ENCODE peak calls at places on chromosomes 6 and 20, in nine cellular contexts. K is heart right ventricle, J is esophagus squamous epithelium, H is transverse colon, R is stomach, P is IMR-90, A is ovary, T is mucosa of descending colon, Z is RWPE2. B is an unnamed sample. For H3K36me3, the result is how much of the 10 kb centered on the place peaks cover.

GRCh38 chr6:24524801-24525200 is 30.0 kb downstream of the ALDH5A1 start:
- DNase-seq in K (no peak), J (no peak), H (no peak), R (no peak), P (peak), A (no peak), T (no peak), Z (no peak), B (peak)

GRCh38 chr6:4957521-4958231 is 46.2 kb downstream of the RPP40 start:
- DNase-seq in K (no peak), J (no peak), H (no peak), R (no peak), P (no peak), A (no peak), T (no peak), Z (no peak), B (no peak)

GRCh38 chr20:33531047-33531877 is 41.4 kb downstream of the CBFA2T2 start:
- DNase-seq in K (no peak), J (no peak), H (no peak), R (no peak), P (peak), A (no peak), T (no peak), Z (no peak), B (no peak)

GRCh38 chr6:20403766-20404640 is 2.3 kb downstream of the E2F3 start:
- DNase-seq in K (peak), J (no peak), H (peak), R (peak), P (peak), A (peak), T (peak), Z (no peak), B (peak)

GRCh38 chr6:19035454-19035853 is 648.3 kb downstream of the RNF144B start:
- DNase-seq in K (no peak), J (no peak), H (no peak), R (no peak), P (no peak), A (no peak), T (no peak), Z (no peak), B (peak)

GRCh38 chr6:50539441-50539840 is 173.9 kb upstream of the TFAP2D start:
- DNase-seq in K (no peak), J (no peak), H (no peak), R (no peak), P (no peak), A (no peak), T (no peak), Z (no peak), B (no peak)

GRCh38 chr6:87909849-87910248 is 137.8 kb upstream of the SPACA1 start:
- DNase-seq in K (no peak), J (no peak), H (no peak), R (no peak), P (peak), A (no peak), T (no peak), Z (no peak), B (no peak)

GRCh38 chr6:148407372-148407771 is 64.7 kb downstream of the SASH1 start:
- DNase-seq in K (no peak), J (no peak), H (no peak), R (no peak), P (peak), A (no peak), T (no peak), Z (no peak), B (no peak)

GRCh38 chr20:63735859-63736718 is at the start of gene LIME1:
- DNase-seq in K (no peak), J (no peak), H (peak), R (peak), P (no peak), A (peak), T (peak), Z (peak), B (no peak)

GRCh38 chr6:145745861-145746260 is 10.5 kb upstream of the EPM2A start:
- DNase-seq in K (no peak), J (no peak), H (no peak), R (no peak), P (no peak), A (no peak), T (no peak), Z (no peak), B (no peak)

GRCh38 chr6:165183496-165184140 is 125.8 kb downstream of the C6orf118 start:
- DNase-seq in K (no peak), J (no peak), H (no peak), R (no peak), P (no peak), A (no peak), T (no peak), Z (no peak), B (no peak)

GRCh38 chr6:55980627-55981211 is 105.3 kb upstream of the BMP5 start:
- DNase-seq in K (peak), J (no peak), H (no peak), R (no peak), P (peak), A (no peak), T (no peak), Z (no peak), B (peak)

GRCh38 chr6:51559059-51559458 is 528.4 kb downstream of the PKHD1 start:
- DNase-seq in K (no peak), J (no peak), H (no peak), R (peak), P (no peak), A (no peak), T (no peak), Z (no peak), B (no peak)

GRCh38 chr6:37049990-37050853 is 44.8 kb downstream of the FGD2 start:
- DNase-seq in K (peak), J (peak), H (peak), R (peak), P (no peak), A (no peak), T (peak), Z (no peak), B (peak)

GRCh38 chr6:10552237-10552810 is 31.2 kb downstream of the GCNT2 start:
- DNase-seq in K (no peak), J (no peak), H (peak), R (no peak), P (no peak), A (no peak), T (no peak), Z (no peak), B (no peak)
- H3K36me3 ChIP-seq in K (under half), J (under half), H (under half), R (under half), P (under half), A (under half), T (under half), Z (under half), B (under half)

GRCh38 chr20:38166707-38167233 is 1.7 kb upstream of the TGM2 start:
- DNase-seq in K (no peak), J (no peak), H (no peak), R (no peak), P (no peak), A (no peak), T (no peak), Z (no peak), B (no peak)
- TF ChIP-seq CTCF in K (no peak), J (no peak), H (no peak), R (no peak), P (no peak), A (no peak), T (no peak), Z (no peak), B (no peak)

GRCh38 chr20:2993250-2993649 is 50.2 kb upstream of the GNRH2 start:
- DNase-seq in K (no peak), J (no peak), H (no peak), R (no peak), P (no peak), A (no peak), T (no peak), Z (no peak), B (no peak)
- H3K36me3 ChIP-seq in K (half or more), J (under half), H (under half), R (half or more), P (under half), A (under half), T (under half), Z (under half), B (under half)

GRCh38 chr6:166942393-166943168 is 13.8 kb downstream of the RNASET2 start:
- DNase-seq in K (no peak), J (no peak), H (no peak), R (no peak), P (peak), A (no peak), T (no peak), Z (no peak), B (no peak)

GRCh38 chr6:166938704-166939103 is 17.6 kb downstream of the RNASET2 start:
- DNase-seq in K (no peak), J (no peak), H (no peak), R (no peak), P (no peak), A (no peak), T (no peak), Z (no peak), B (no peak)

GRCh38 chr6:166939894-166940293 is 16.5 kb downstream of the RNASET2 start:
- DNase-seq in K (no peak), J (no peak), H (no peak), R (no peak), P (no peak), A (no peak), T (no peak), Z (no peak), B (no peak)

GRCh38 chr6:166939276-166939816 is 17.0 kb downstream of the RNASET2 start:
- DNase-seq in K (no peak), J (no peak), H (no peak), R (no peak), P (no peak), A (no peak), T (no peak), Z (no peak), B (no peak)

DNA sequence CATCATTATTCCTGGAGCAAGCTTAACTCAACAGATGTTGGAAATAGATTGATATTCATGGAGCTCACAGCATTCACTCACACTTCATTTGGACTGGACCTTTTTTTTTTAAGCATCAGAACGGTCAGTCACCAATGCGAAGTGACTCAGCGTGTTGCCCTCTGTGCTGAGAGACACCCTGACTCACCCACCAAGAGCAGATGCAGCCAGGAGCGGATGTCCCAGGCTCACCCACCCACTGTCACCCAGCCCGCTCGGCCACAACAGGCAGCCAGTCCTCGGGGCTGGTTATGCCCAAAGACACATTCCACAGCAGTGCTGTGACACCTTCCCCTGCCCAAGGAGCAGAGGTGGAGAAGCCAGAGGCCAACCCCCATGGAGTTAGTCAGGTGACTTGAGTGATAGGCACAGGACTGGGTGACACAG is 15.7 kb downstream of the RNASET2 start:
- DNase-seq in K (no peak), J (no peak), H (no peak), R (no peak), P (peak), A (no peak), T (no peak), Z (no peak), B (no peak)
- TF ChIP-seq CTCF in K (no peak), J (no peak), H (no peak), R (no peak), P (no peak), A (no peak), T (no peak), Z (no peak), B (no peak)

GRCh38 chr6:86459978-86460377 is 477.4 kb upstream of the HTR1E start:
- DNase-seq in K (no peak), J (no peak), H (no peak), R (no peak), P (no peak), A (no peak), T (no peak), Z (no peak), B (no peak)
- H3K36me3 ChIP-seq in K (under half), J (under half), H (under half), R (under half), P (under half), A (under half), T (under half), Z (under half), B (under half)

DNA sequence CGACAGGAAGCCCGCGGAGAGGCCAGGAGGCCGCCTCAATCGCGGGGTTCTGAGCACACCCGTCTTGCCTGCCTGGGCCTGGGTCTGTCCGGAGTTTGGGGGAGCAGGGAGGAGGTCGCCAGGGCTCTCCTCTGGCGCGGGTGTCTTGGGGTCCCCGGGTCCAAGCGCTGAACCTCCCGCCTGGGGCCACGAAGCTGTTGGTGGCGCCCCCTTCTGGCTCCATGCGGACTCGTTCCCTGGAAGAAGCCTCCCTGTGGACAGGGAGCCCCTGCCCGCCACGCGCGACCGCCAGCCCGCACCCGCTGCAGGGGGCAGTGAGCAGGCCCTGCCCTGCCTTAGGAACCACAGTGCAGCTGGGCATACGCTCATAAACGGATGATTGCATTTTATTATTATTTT is 44.7 kb downstream of the MCUR1 start:
- DNase-seq in K (no peak), J (no peak), H (no peak), R (peak), P (no peak), A (no peak), T (no peak), Z (no peak), B (peak)
- TF ChIP-seq CTCF in K (peak), J (no peak), H (no peak), R (no peak), P (peak), A (no peak), T (no peak), Z (peak), B (no peak)

DNA sequence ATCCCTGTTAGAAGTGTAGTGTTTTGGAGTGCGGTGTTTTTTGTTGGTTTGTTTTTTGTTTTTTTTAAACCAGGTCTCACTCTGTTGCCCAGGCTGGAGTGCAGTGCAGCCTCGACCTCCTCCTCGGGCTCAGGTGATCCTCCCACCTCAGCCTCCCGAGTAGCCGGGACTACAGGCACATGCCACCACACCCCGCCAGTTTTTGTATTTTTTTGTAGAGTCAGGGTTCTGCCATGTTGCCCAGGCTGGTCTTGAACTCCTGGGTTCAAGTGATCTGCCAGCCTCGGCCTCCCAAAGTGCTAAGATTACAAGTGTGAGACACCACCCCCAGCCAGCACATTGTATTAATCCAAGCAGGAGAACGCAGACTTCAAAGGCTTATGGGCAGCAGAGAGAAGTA is 1.3 kb upstream of the TOP1 start:
- DNase-seq in K (no peak), J (no peak), H (no peak), R (no peak), P (no peak), A (peak), T (no peak), Z (no peak), B (no peak)
- H3K36me3 ChIP-seq in K (under half), J (under half), H (under half), R (under half), P (under half), A (under half), T (under half), Z (under half), B (under half)

GRCh38 chr6:48086187-48086586 is 24.8 kb downstream of the PTCHD4 start:
- DNase-seq in K (no peak), J (no peak), H (no peak), R (no peak), P (no peak), A (no peak), T (no peak), Z (no peak), B (no peak)
- TF ChIP-seq CTCF in K (no peak), J (no peak), H (no peak), R (no peak), P (peak), A (no peak), T (no peak), Z (peak), B (no peak)

GRCh38 chr20:58677205-58677604 is 15.4 kb upstream of the NPEPL1 start:
- DNase-seq in K (no peak), J (no peak), H (no peak), R (no peak), P (no peak), A (no peak), T (no peak), Z (peak), B (no peak)
- H3K36me3 ChIP-seq in K (half or more), J (under half), H (under half), R (half or more), P (under half), A (under half), T (under half), Z (half or more), B (under half)

B was measured in testis.